ENCODE peak calls at places on chromosomes 7 and 10, in eight cellular contexts. A, V, I, Y, D, T, E and M are unnamed samples.
A peak's percentile ranks its signal among the peaks of the same experiment; 100 is the strongest.

GRCh38 chr10:69439813-69440506 is 11.3 kb upstream of the TSPAN15 start:
- DNase-seq in A (no peak), V (no peak), I (no peak), Y (peak; percentile 49), D (peak; percentile 83), T (no peak), E (no peak), M (no peak)

GRCh38 chr10:71887767-71888166 is 36.7 kb upstream of the PSAP start:
- DNase-seq in A (no peak), V (no peak), I (no peak), Y (no peak), D (peak; percentile 27), T (no peak), E (no peak), M (no peak)

GRCh38 chr10:16392661-16393060 is 44.1 kb upstream of the PTER start:
- DNase-seq in A (no peak), V (no peak), I (no peak), Y (no peak), D (no peak), T (no peak), E (no peak), M (peak; percentile 8)

GRCh38 chr10:125747417-125747816 is 27.9 kb downstream of the EDRF1 start:
- DNase-seq in A (no peak), V (no peak), I (no peak), Y (no peak), D (no peak), T (no peak), E (no peak), M (no peak)

GRCh38 chr7:25093268-25093802 is 31.7 kb downstream of the CYCS start:
- DNase-seq in A (peak; percentile 60), V (peak; percentile 62), I (peak; percentile 91), Y (peak; percentile 93), D (peak; percentile 85), T (peak; percentile 51), E (peak; percentile 82), M (peak; percentile 19)

GRCh38 chr10:36254191-36254590 is 612.1 kb upstream of the FZD8 start:
- DNase-seq in A (no peak), V (no peak), I (no peak), Y (peak; percentile 24), D (peak; percentile 31), T (no peak), E (no peak), M (no peak)

GRCh38 chr7:36749282-36749960 is 25.1 kb upstream of the AOAH start:
- DNase-seq in A (no peak), V (no peak), I (no peak), Y (no peak), D (no peak), T (no peak), E (no peak), M (no peak)

GRCh38 chr7:7051221-7051877 is 131.0 kb upstream of the C1GALT1 start:
- DNase-seq in A (no peak), V (no peak), I (no peak), Y (peak; percentile 52), D (peak; percentile 35), T (no peak), E (no peak), M (no peak)

GRCh38 chr7:13115157-13115772 is 427.8 kb downstream of the ARL4A start:
- DNase-seq in A (no peak), V (no peak), I (no peak), Y (peak; percentile 44), D (no peak), T (no peak), E (no peak), M (no peak)

GRCh38 chr7:46649896-46650295 is 728.8 kb upstream of the IGFBP3 start:
- DNase-seq in A (no peak), V (no peak), I (no peak), Y (no peak), D (no peak), T (no peak), E (no peak), M (no peak)

GRCh38 chr7:159192013-159192412 is 47.3 kb upstream of the VIPR2 start:
- DNase-seq in A (no peak), V (no peak), I (no peak), Y (no peak), D (no peak), T (no peak), E (no peak), M (no peak)

GRCh38 chr10:19917756-19918478 is 101.7 kb downstream of the PLXDC2 start:
- DNase-seq in A (no peak), V (no peak), I (no peak), Y (peak; percentile 19), D (no peak), T (no peak), E (no peak), M (no peak)

GRCh38 chr7:106462365-106462859 is 177.6 kb upstream of the NAMPT start:
- DNase-seq in A (no peak), V (no peak), I (peak; percentile 13), Y (peak; percentile 89), D (peak; percentile 56), T (peak; percentile 9), E (no peak), M (peak; percentile 4)

GRCh38 chr7:137130751-137131158 is 212.8 kb downstream of the PTN start:
- DNase-seq in A (no peak), V (no peak), I (no peak), Y (no peak), D (peak; percentile 76), T (no peak), E (no peak), M (no peak)

GRCh38 chr10:80466724-80467326 is 12.7 kb downstream of the TSPAN14 start:
- DNase-seq in A (no peak), V (no peak), I (no peak), Y (no peak), D (no peak), T (no peak), E (no peak), M (no peak)

GRCh38 chr10:114905450-114905849 is 32.5 kb upstream of the TRUB1 start:
- DNase-seq in A (no peak), V (no peak), I (no peak), Y (peak; percentile 19), D (peak; percentile 22), T (no peak), E (no peak), M (no peak)

GRCh38 chr10:35910234-35910633 is 268.1 kb upstream of the FZD8 start:
- DNase-seq in A (no peak), V (no peak), I (no peak), Y (no peak), D (peak; percentile 90), T (no peak), E (no peak), M (no peak)